ENCODE peak calls at places on chromosomes 4 and X, in four cellular contexts. C is left ventricle myocardium inferior, T is heart right ventricle, P is ovary. H is an unnamed sample.
A peak's percentile ranks its signal among the peaks of the same experiment; 100 is the strongest.

GRCh38 chrX:17876135-17876534 is 15.0 kb upstream of the RAI2 start:
- DNase-seq in C (no peak), T (no peak), P (no peak), H (no peak)

GRCh38 chr4:163527172-163527571 is 32.7 kb downstream of the TMA16 start:
- DNase-seq in C (no peak), T (no peak), P (no peak), H (no peak)

GRCh38 chr4:80948995-80949394 is 81.5 kb upstream of the BMP3 start:
- DNase-seq in C (no peak), T (no peak), P (no peak), H (no peak)

GRCh38 chrX:150366951-150367545 is 3.9 kb downstream of the MAMLD1 start:
- DNase-seq in C (no peak), T (no peak), P (no peak), H (no peak)

GRCh38 chrX:1481636-1482529 is 29.2 kb upstream of the ASMTL start:
- DNase-seq in C (peak; percentile 43), T (peak; percentile 66), P (peak; percentile 59), H (peak; percentile 71)

GRCh38 chrX:97854071-97854470 is 970.4 kb downstream of the RPA4 start:
- DNase-seq in C (no peak), T (no peak), P (no peak), H (no peak)

GRCh38 chr4:159126716-159127115 is 23.8 kb downstream of the RAPGEF2 start:
- DNase-seq in C (no peak), T (no peak), P (no peak), H (no peak)

GRCh38 chrX:118062817-118063615 is 53.6 kb downstream of the KLHL13 start:
- DNase-seq in C (no peak), T (no peak), P (no peak), H (no peak)

GRCh38 chr4:74653331-74654229 is 140.7 kb downstream of the BTC start:
- DNase-seq in C (no peak), T (no peak), P (no peak), H (no peak)

GRCh38 chrX:104913348-104913747 is 307.1 kb downstream of the TEX13A start:
- DNase-seq in C (no peak), T (no peak), P (no peak), H (no peak)

GRCh38 chrX:31038585-31039326 is 33.1 kb downstream of the FTHL17 start:
- DNase-seq in C (peak; percentile 11), T (peak; percentile 23), P (peak; percentile 14), H (no peak)

GRCh38 chr4:112515278-112516075 is 503 bp downstream of the NEUROG2 start:
- DNase-seq in C (no peak), T (no peak), P (no peak), H (peak; percentile 66)

GRCh38 chrX:3271485-3272186 is 74.8 kb downstream of the MXRA5 start:
- DNase-seq in C (no peak), T (no peak), P (no peak), H (no peak)

GRCh38 chr4:108030332-108030731 is 40.6 kb downstream of the HADH start:
- DNase-seq in C (no peak), T (peak; percentile 25), P (no peak), H (no peak)

DNA sequence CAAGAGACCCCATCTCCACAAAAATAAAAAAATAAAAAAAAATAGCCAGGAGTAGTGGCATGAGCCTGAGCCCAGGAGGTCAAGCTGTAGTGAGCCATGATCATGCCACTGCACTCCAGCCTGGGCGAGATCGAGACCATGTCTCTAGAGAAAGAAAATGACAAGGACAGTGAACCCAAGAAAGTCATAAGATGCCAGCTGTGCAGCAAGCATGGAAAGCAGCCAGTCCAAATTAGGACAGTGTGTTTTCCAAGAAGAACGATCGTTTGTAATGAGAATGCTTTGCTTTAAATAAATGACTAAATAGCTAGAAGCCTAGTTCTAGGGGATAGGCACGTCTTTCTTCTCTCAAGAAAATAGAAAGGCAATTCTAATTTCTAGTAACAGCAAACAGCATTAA is 58.4 kb upstream of the MSANTD1 start:
- DNase-seq in C (no peak), T (no peak), P (no peak), H (no peak)
- H3K36me3 ChIP-seq in C (peaks cover 72% of the 10 kb centered on the region), T (peaks cover 93% of the 10 kb centered on the region), P (no peaks in the 10 kb centered on the region), H (peaks cover 77% of the 10 kb centered on the region)

GRCh38 chr4:5954056-5954760 is 61.3 kb upstream of the CRMP1 start:
- DNase-seq in C (no peak), T (no peak), P (no peak), H (peak; percentile 39)
- H3K4me1 ChIP-seq in C (no peaks in the 10 kb centered on the region), T (no peaks in the 10 kb centered on the region), P (no peaks in the 10 kb centered on the region), H (peaks cover 8% of the 10 kb centered on the region)

GRCh38 chrX:72436010-72436409 is 130.3 kb upstream of the CITED1 start:
- DNase-seq in C (no peak), T (no peak), P (no peak), H (no peak)
- H3K4me3 ChIP-seq in C (no peak overlapping the region), T (no peak overlapping the region), P (no peak overlapping the region), H (no peak overlapping the region)

DNA sequence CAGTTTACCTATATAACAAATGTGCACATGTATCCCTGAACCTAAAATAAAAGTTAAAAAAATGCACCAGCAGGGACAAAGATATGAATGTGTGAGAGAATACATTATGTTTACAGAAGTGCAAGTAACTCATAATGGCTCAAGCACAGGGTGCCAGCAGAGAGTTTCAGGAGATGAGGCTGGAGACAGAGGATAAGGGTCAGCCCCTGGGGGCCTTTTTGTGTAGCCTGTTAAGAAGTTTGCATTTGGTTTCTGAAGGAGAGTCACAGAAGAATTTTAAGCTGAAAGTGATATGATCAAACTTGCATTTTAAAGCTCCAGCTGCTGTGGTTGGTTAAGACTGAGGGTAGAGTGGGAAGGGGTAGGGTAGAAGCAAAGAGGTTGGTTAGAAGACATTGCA is 48.6 kb upstream of the CAPN6 start:
- DNase-seq in C (no peak), T (no peak), P (no peak), H (no peak)
- H3K36me3 ChIP-seq in C (no peaks in the 10 kb centered on the region), T (no peaks in the 10 kb centered on the region), P (no peaks in the 10 kb centered on the region), H (no peaks in the 10 kb centered on the region)

DNA sequence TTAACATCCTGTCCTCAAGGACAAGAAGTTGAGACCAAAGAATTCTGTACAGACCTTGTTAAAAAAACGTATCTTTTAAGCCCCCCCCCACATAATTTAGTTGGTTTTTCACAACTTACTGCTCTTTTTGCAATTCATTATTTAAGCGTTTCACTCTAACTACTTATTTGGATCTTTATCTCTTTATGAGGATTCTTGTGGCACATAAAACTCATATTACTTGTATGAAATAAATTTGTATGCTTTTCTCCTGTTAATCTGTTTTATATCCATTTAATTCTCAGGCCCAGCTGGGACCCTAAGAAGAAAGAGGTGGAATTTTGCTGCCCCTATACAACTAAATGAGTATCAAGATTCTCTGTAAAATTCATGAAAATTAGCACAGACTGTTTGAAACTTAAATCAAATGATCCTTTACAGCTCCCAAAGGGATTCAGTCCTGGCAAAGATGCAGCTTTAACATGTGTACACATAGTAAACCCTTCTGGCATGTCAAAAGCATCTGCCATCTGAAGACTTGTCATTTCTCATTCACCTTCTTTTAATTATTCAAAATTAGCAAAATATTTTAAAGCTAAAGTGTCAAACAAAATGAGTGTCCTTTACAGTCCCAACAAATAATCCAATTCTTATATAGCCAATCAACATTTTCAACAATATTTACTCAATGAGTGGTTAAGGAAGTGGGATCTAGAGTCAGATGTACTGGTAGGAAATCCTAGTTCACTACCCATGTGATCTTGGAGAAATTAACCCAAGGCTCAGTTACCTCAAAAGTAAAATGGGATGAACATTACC is 17.7 kb downstream of the ARAP2 start:
- DNase-seq in C (no peak), T (no peak), P (no peak), H (no peak)
- H3K4me1 ChIP-seq in C (no peaks in the 10 kb centered on the region), T (no peaks in the 10 kb centered on the region), P (no peaks in the 10 kb centered on the region), H (peaks cover 10% of the 10 kb centered on the region)

DNA sequence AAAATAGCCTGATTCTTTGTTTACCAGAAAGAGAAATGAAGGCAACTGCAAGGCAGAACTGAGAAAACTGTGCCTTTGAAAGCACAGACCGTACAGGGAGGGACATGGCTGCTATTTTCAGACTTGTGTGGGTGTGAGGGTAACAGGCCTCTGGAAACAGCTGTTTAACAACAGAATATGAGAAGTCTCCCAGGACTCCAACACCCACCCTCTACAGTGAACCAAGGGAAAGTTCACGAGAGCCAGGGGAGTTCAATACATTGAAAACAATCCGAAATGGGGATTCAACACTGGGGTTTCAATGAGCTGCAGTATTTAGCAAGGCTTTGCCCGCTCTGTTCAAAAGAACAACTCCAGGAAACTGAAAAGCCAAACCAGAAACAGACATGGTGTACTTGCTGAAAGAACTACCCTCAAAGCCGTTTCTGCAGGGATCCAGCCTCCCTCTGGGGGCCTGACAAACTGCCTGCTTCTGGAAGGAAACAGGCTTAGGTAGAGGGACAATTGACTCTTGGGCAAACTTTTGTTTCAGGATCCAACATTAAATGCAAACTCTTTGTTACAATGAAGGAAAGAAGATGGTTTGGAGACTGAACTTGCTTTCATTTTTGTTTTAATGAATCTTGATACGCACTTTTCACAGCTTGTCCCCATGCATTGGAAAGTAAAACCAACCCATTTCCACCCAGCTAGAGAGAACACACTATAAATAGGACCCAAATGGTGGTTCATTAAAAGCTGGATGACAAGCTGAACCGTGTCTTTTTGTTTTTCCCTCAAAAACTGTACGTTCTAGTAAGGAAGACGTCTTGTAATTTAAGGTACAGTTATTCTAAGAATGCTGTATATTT is 95.5 kb upstream of the EGFL6 start:
- DNase-seq in C (no peak), T (no peak), P (no peak), H (no peak)
- H3K4me3 ChIP-seq in C (peak overlapping the region; percentile 41), T (peak overlapping the region; percentile 0), P (no peak overlapping the region), H (no peak overlapping the region)

H was measured in upper lobe of right lung.